ENCODE peak calls at places on chromosomes 6 and 20, in six cellular contexts. Z is cardiac muscle cell, D is fibroblast of the aortic adventitia, M is GM12865, S is upper lobe of left lung, X is mesothelial cell of epicardium. V is an unnamed sample.
A peak's percentile ranks its signal among the peaks of the same experiment; 100 is the strongest.

GRCh38 chr20:36035720-36036119 is 67.3 kb downstream of the CNBD2 start:
- DNase-seq in Z (no peak), D (no peak), M (no peak), S (no peak), X (no peak), V (no peak)

GRCh38 chr6:124659427-124659826 is 302.8 kb upstream of the RNF217 start:
- DNase-seq in Z (no peak), D (no peak), M (no peak), S (no peak), X (no peak), V (no peak)

GRCh38 chr6:153090241-153090930 is 40.7 kb downstream of the RGS17 start:
- DNase-seq in Z (peak; percentile 83), D (peak; percentile 83), M (no peak), S (no peak), X (no peak), V (no peak)

GRCh38 chr6:158825951-158826306 is 6.8 kb upstream of the EZR start:
- DNase-seq in Z (peak; percentile 83), D (peak; percentile 53), M (no peak), S (no peak), X (no peak), V (no peak)

GRCh38 chr6:31418251-31418650 is 14.9 kb downstream of the MICA start:
- DNase-seq in Z (no peak), D (no peak), M (no peak), S (no peak), X (no peak), V (no peak)

GRCh38 chr20:50670126-50670862 is 21.0 kb downstream of the RIPOR3 start:
- DNase-seq in Z (no peak), D (no peak), M (no peak), S (no peak), X (no peak), V (no peak)

GRCh38 chr20:33769032-33769431 is 37.2 kb downstream of the ZNF341 start:
- DNase-seq in Z (no peak), D (no peak), M (no peak), S (no peak), X (no peak), V (no peak)

GRCh38 chr6:132369526-132369925 is 31.7 kb downstream of the MOXD1 start:
- DNase-seq in Z (peak; percentile 72), D (peak; percentile 84), M (no peak), S (no peak), X (no peak), V (no peak)

GRCh38 chr6:97401533-97401932 is 118.5 kb upstream of the MMS22L start:
- DNase-seq in Z (peak; percentile 50), D (peak; percentile 87), M (no peak), S (no peak), X (no peak), V (no peak)

GRCh38 chr6:30116724-30117123 is 3.8 kb upstream of the TRIM31 start:
- DNase-seq in Z (no peak), D (no peak), M (no peak), S (no peak), X (no peak), V (no peak)
- TF ChIP-seq CTCF in Z (no peak), D (peak; percentile 11), M (no peak), S (no peak), X (peak; percentile 59), V (no peak)

GRCh38 chr6:68634503-68635411 is at the start of gene ADGRB3:
- DNase-seq in Z (peak; percentile 87), D (peak; percentile 36), M (peak; percentile 82), S (peak; percentile 95), X (peak; percentile 83), V (no peak)
- TF ChIP-seq CTCF in Z (no peak), D (no peak), M (no peak), S (peak; percentile 35), X (no peak), V (no peak)

DNA sequence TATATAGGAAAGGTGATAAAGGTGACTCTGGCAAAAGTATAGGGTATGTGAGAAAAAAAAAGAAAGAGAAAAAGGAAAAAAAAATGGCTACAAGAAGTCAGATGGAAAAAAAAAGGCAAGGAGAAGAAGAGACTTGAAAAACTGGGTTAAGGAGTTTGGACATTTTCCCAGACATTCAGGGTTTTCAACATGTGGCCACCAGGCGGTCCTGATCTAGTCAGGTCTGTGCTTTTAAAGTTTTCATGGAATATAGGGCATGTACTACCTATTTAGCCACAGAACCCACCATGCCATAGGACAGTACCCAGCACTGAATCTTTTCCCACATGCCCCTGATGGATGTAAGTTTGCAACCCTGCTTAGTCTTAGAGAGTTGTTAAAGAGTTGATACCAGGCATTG is 433.7 kb downstream of the MAFB start:
- DNase-seq in Z (peak; percentile 68), D (peak; percentile 6), M (no peak), S (no peak), X (no peak), V (no peak)
- TF ChIP-seq CTCF in Z (peak; percentile 35), D (peak; percentile 16), M (no peak), S (no peak), X (peak; percentile 30), V (no peak)

DNA sequence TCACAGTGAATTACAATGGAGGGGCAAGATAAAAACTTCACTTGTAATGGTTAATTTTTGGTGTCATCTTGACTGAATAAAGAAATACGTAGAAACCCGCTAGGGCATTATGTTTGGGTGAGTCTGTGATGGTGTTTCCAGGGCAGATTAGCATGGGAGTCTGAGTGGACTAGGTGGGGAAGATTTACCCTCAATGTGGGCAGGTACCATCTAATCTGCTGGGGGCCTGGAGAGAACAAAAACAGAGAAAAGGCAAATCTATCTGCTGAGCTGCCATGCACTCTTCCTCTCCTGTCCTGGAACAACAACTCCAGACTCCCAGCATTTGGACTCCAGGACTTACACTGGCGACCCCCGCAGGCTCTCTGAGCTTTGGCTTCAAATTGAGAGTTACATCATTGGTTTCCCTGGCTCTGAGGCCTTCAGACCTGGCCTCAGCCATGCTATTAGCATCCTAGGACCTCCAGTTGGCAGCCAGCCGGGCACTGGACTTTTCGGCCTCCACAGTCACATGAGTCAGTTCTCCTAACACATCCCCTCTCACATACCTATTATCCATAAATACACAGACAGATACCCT is 19.7 kb downstream of the NINL start:
- DNase-seq in Z (peak; percentile 15), D (peak; percentile 21), M (no peak), S (no peak), X (no peak), V (no peak)
- TF ChIP-seq CTCF in Z (no peak), D (no peak), M (no peak), S (no peak), X (no peak), V (no peak)

GRCh38 chr6:157200117-157200516 is 123.2 kb downstream of the TMEM242 start:
- DNase-seq in Z (no peak), D (no peak), M (no peak), S (no peak), X (no peak), V (no peak)
- TF ChIP-seq CTCF in Z (no peak), D (no peak), M (no peak), S (no peak), X (no peak), V (no peak)

GRCh38 chr6:123323419-123324329 is 313.1 kb downstream of the TRDN start:
- DNase-seq in Z (peak; percentile 16), D (peak; percentile 17), M (no peak), S (no peak), X (no peak), V (no peak)

GRCh38 chr6:123333000-123333756 is 303.6 kb downstream of the TRDN start:
- DNase-seq in Z (no peak), D (no peak), M (no peak), S (no peak), X (no peak), V (no peak)

GRCh38 chr6:123332070-123332469 is 304.7 kb downstream of the TRDN start:
- DNase-seq in Z (no peak), D (no peak), M (no peak), S (no peak), X (no peak), V (no peak)

GRCh38 chr6:123329337-123329736 is 307.4 kb downstream of the TRDN start:
- DNase-seq in Z (no peak), D (no peak), M (no peak), S (no peak), X (no peak), V (no peak)
- TF ChIP-seq CTCF in Z (no peak), D (no peak), M (no peak), S (no peak), X (no peak), V (no peak)

GRCh38 chr20:13947719-13948118 is 42.7 kb downstream of the SEL1L2 start:
- DNase-seq in Z (no peak), D (no peak), M (no peak), S (peak; percentile 20), X (no peak), V (no peak)

GRCh38 chr20:13953227-13953626 is 37.2 kb downstream of the SEL1L2 start:
- DNase-seq in Z (no peak), D (no peak), M (peak; percentile 24), S (no peak), X (no peak), V (no peak)
- TF ChIP-seq CTCF in Z (no peak), D (no peak), M (peak; percentile 32), S (no peak), X (no peak), V (no peak)

GRCh38 chr6:90905351-90905750 is 318.5 kb upstream of the MAP3K7 start:
- DNase-seq in Z (no peak), D (no peak), M (no peak), S (no peak), X (no peak), V (no peak)
- TF ChIP-seq CTCF in Z (no peak), D (no peak), M (no peak), S (no peak), X (no peak), V (no peak)

DNA sequence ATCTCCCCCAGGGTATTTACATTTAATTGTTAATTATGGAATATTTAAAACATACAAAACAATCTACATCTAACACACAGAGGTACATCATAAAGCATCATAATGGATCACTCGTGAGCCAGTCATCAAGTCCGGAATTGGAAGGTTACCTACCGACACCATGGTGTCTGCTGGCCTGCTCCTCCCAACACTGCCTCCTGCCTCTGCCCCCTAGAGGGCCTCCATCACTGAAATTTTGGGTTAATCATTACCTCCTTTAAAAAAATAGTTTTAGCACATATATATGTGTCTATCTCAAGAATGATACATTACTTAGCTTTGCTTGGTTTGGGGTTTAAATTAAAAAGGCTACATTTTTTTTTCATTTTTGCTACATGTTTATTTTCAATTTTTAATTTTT is 114.6 kb upstream of the PDE10A start:
- DNase-seq in Z (no peak), D (no peak), M (no peak), S (no peak), X (no peak), V (no peak)
- TF ChIP-seq CTCF in Z (peak; percentile 14), D (no peak), M (peak; percentile 2), S (no peak), X (no peak), V (no peak)

V was measured in activated B cell treated with CpG ODN at 0.5 μM for 24 hours.